ENCODE peak calls at places on chromosomes 13 and 19, in four cellular contexts. K is amniotic stem cell, J is HTR-8/SVneo, R is NCI-H1092. Y is an unnamed sample.

GRCh38 chr19:55091126-55091910 is 15.6 kb downstream of the EPS8L1 start:
- DNase-seq in R (no peak), K (no peak), J (no peak), Y (no peak)

GRCh38 chr13:113145496-113145895 is 13.0 kb upstream of the PROZ start:
- DNase-seq in K (no peak), R (no peak), J (no peak), Y (no peak)

GRCh38 chr13:50580684-50581305 is 262.7 kb downstream of the DLEU7 start:
- DNase-seq in K (peak), R (no peak), J (no peak), Y (no peak)

GRCh38 chr19:4272894-4273293 is 6.2 kb upstream of the SHD start:
- DNase-seq in R (no peak), K (no peak), J (no peak), Y (no peak)

GRCh38 chr13:51317262-51317661 is 22.2 kb upstream of the SERPINE3 start:
- DNase-seq in R (no peak), K (no peak), J (no peak), Y (peak)

GRCh38 chr19:18223860-18224524 is 2.2 kb downstream of the PDE4C start:
- DNase-seq in R (no peak), K (no peak), J (peak), Y (no peak)

GRCh38 chr13:41075034-41075433 is 13.7 kb downstream of the WBP4 start:
- DNase-seq in J (peak), R (no peak), K (peak), Y (no peak)

GRCh38 chr13:78183737-78184136 is 265.1 kb upstream of the EDNRB start:
- DNase-seq in K (no peak), J (no peak), R (no peak), Y (no peak)

GRCh38 chr19:39502640-39503417 is 4.1 kb downstream of the DLL3 start:
- DNase-seq in J (no peak), R (peak), K (no peak), Y (no peak)

GRCh38 chr13:74040200-74040599 is 94.0 kb downstream of the KLF12 start:
- DNase-seq in K (no peak), R (no peak), J (peak), Y (no peak)

GRCh38 chr19:34155686-34156085 is 16.6 kb upstream of the LSM14A start:
- DNase-seq in K (no peak), R (no peak), J (no peak), Y (no peak)

GRCh38 chr19:28972144-28972543 is 240.8 kb downstream of the UQCRFS1 start:
- DNase-seq in K (no peak), R (no peak), J (no peak), Y (no peak)

GRCh38 chr13:110498327-110498726 is 63.2 kb downstream of the RAB20 start:
- DNase-seq in R (no peak), K (no peak), J (no peak), Y (no peak)

GRCh38 chr19:22116760-22117159 is 64.5 kb downstream of the ZNF257 start:
- DNase-seq in J (no peak), R (no peak), K (no peak), Y (no peak)

GRCh38 chr19:31274266-31274963 is 74.8 kb downstream of the TSHZ3 start:
- DNase-seq in K (no peak), J (no peak), R (no peak), Y (no peak)

GRCh38 chr13:68895696-68896095 is 1211.9 kb upstream of the ATXN8OS start:
- DNase-seq in K (no peak), J (no peak), R (no peak), Y (no peak)

GRCh38 chr13:53064721-53065120 is 36.1 kb downstream of the OLFM4 start:
- DNase-seq in R (peak), J (no peak), K (no peak), Y (no peak)

GRCh38 chr19:5058456-5059190 is 89.7 kb downstream of the KDM4B start:
- DNase-seq in R (peak), J (no peak), K (no peak), Y (no peak)

GRCh38 chr19:17830567-17831418 is 9.5 kb upstream of the INSL3 start:
- DNase-seq in R (peak), K (no peak), J (peak), Y (peak)

GRCh38 chr13:40983725-40984669 is 35.1 kb downstream of the ELF1 start:
- DNase-seq in R (no peak), K (no peak), J (no peak), Y (no peak)

GRCh38 chr13:101767096-101767495 is 314.6 kb downstream of the ITGBL1 start:
- DNase-seq in K (no peak), R (no peak), J (no peak), Y (no peak)

GRCh38 chr13:113317031-113317430 is 20.0 kb downstream of the LAMP1 start:
- DNase-seq in J (no peak), K (no peak), R (no peak), Y (no peak)

GRCh38 chr13:50936681-50937080 is 27.1 kb downstream of the RNASEH2B start:
- DNase-seq in K (no peak), J (no peak), R (no peak), Y (no peak)

GRCh38 chr19:19966862-19967261 is 66.1 kb downstream of the ZNF93 start:
- DNase-seq in J (no peak), K (no peak), R (no peak), Y (no peak)

GRCh38 chr13:30373727-30374126 is 48.6 kb upstream of the UBE2L5 start:
- DNase-seq in J (no peak), K (no peak), R (no peak), Y (no peak)

GRCh38 chr13:20489185-20489820 is 36.4 kb downstream of the CRYL1 start:
- DNase-seq in J (peak), K (peak), R (no peak), Y (peak)

GRCh38 chr19:10292206-10292788 is 2.5 kb downstream of the ICAM5 start:
- DNase-seq in J (peak), K (peak), R (no peak), Y (peak)

GRCh38 chr19:3120611-3121231 is 15.1 kb upstream of the GNA15 start:
- DNase-seq in K (no peak), R (no peak), J (no peak), Y (no peak)

GRCh38 chr13:24670927-24671326 is 9.3 kb upstream of the ATP12A start:
- DNase-seq in R (no peak), K (no peak), J (peak), Y (no peak)